ENCODE peak calls at places on chromosomes 16 and 17, in six cellular contexts. B, C, N, D, F and M are unnamed samples.

GRCh38 chr16:81821422-81822128 is 42.5 kb downstream of the PLCG2 start:
- DNase-seq in B (no peak), C (no peak), N (no peak), D (no peak), F (no peak), M (peak; percentile 60)

GRCh38 chr16:49019081-49019633 is 262.5 kb downstream of the CBLN1 start:
- DNase-seq in B (no peak), C (no peak), N (no peak), D (no peak), F (no peak), M (no peak)

GRCh38 chr16:50593410-50594139 is 45.4 kb downstream of the NKD1 start:
- DNase-seq in B (no peak), C (no peak), N (no peak), D (no peak), F (no peak), M (no peak)

GRCh38 chr17:74454197-74455024 is 12.0 kb upstream of the CD300A start:
- DNase-seq in B (peak; percentile 61), C (peak; percentile 62), N (no peak), D (peak; percentile 83), F (peak; percentile 94), M (peak; percentile 59)

GRCh38 chr16:84756830-84757229 is 57.0 kb downstream of the USP10 start:
- DNase-seq in B (no peak), C (no peak), N (no peak), D (no peak), F (no peak), M (no peak)

GRCh38 chr17:11803226-11803625 is 194.0 kb downstream of the ZNF18 start:
- DNase-seq in B (no peak), C (no peak), N (no peak), D (no peak), F (no peak), M (no peak)

GRCh38 chr17:64386412-64387144 is 4.1 kb downstream of the PECAM1 start:
- DNase-seq in B (no peak), C (no peak), N (no peak), D (no peak), F (no peak), M (no peak)

GRCh38 chr16:12092347-12092882 is 115.9 kb downstream of the SNX29 start:
- DNase-seq in B (no peak), C (no peak), N (no peak), D (no peak), F (no peak), M (no peak)

GRCh38 chr17:31582151-31582907 is 190.9 kb downstream of the RAB11FIP4 start:
- DNase-seq in B (no peak), C (no peak), N (peak; percentile 66), D (no peak), F (peak; percentile 70), M (peak; percentile 80)

GRCh38 chr16:11407047-11407982 is 62.1 kb downstream of the RMI2 start:
- DNase-seq in B (peak; percentile 56), C (peak; percentile 65), N (peak; percentile 83), D (peak; percentile 63), F (peak; percentile 58), M (peak; percentile 84)

GRCh38 chr16:29148867-29149272 is 164.0 kb downstream of the LAT start:
- DNase-seq in B (peak; percentile 95), C (no peak), N (peak; percentile 49), D (no peak), F (no peak), M (no peak)

GRCh38 chr17:60473788-60474187 is 51.5 kb downstream of the CHCT1 start:
- DNase-seq in B (no peak), C (no peak), N (no peak), D (no peak), F (no peak), M (no peak)

GRCh38 chr16:27806388-27806787 is 256.4 kb downstream of the KATNIP start:
- DNase-seq in B (no peak), C (no peak), N (no peak), D (no peak), F (no peak), M (no peak)

GRCh38 chr17:76027159-76027839 is at the start of gene EVPL:
- DNase-seq in B (no peak), C (no peak), N (peak; percentile 88), D (peak; percentile 82), F (no peak), M (no peak)

GRCh38 chr17:73437826-73438225 is 126.0 kb upstream of the CDC42EP4 start:
- DNase-seq in B (no peak), C (no peak), N (no peak), D (no peak), F (no peak), M (no peak)

GRCh38 chr17:42394838-42395237 is 6.6 kb upstream of the STAT3 start:
- DNase-seq in B (no peak), C (no peak), N (no peak), D (no peak), F (no peak), M (no peak)

GRCh38 chr17:1010586-1010985 is 13.7 kb downstream of the TIMM22 start:
- DNase-seq in B (no peak), C (no peak), N (no peak), D (no peak), F (no peak), M (no peak)

GRCh38 chr16:8937803-8938202 is 25.9 kb downstream of the USP7 start:
- DNase-seq in B (no peak), C (no peak), N (no peak), D (no peak), F (no peak), M (no peak)

GRCh38 chr17:38428150-38428642 is at the start of gene ARHGAP23:
- DNase-seq in B (no peak), C (no peak), N (peak; percentile 64), D (no peak), F (peak; percentile 77), M (peak; percentile 74)

GRCh38 chr16:68760671-68761275 is 23.7 kb downstream of the CDH1 start:
- DNase-seq in B (no peak), C (no peak), N (no peak), D (no peak), F (no peak), M (peak; percentile 72)

GRCh38 chr17:19546289-19547065 is 12.8 kb downstream of the SLC47A1 start:
- DNase-seq in B (no peak), C (no peak), N (peak; percentile 43), D (peak; percentile 56), F (peak; percentile 41), M (no peak)

GRCh38 chr16:85027349-85027967 is at the start of gene KIAA0513:
- DNase-seq in B (peak; percentile 94), C (peak; percentile 71), N (peak; percentile 97), D (peak; percentile 88), F (peak; percentile 93), M (peak; percentile 99)

GRCh38 chr16:79613009-79613408 is 12.5 kb upstream of the MAF start:
- DNase-seq in B (no peak), C (no peak), N (no peak), D (no peak), F (no peak), M (no peak)

GRCh38 chr16:82701302-82702022 is 74.7 kb downstream of the CDH13 start:
- DNase-seq in B (no peak), C (no peak), N (no peak), D (no peak), F (no peak), M (no peak)

GRCh38 chr17:13962716-13963115 is 106.6 kb upstream of the COX10 start:
- DNase-seq in B (no peak), C (no peak), N (no peak), D (no peak), F (no peak), M (no peak)

GRCh38 chr17:7484067-7484963 is at the start of gene POLR2A:
- DNase-seq in B (peak; percentile 96), C (peak; percentile 92), N (peak; percentile 98), D (peak; percentile 96), F (peak; percentile 98), M (peak; percentile 99)
- TF ChIP-seq CTCF in B (no peak), C (no peak), N (no peak), D (no peak), F (no peak), M (no peak)

GRCh38 chr17:81518113-81518784 is 5.7 kb upstream of the ACTG1 start:
- DNase-seq in B (no peak), C (no peak), N (no peak), D (no peak), F (no peak), M (no peak)

GRCh38 chr17:81517009-81517338 is 4.4 kb upstream of the ACTG1 start:
- DNase-seq in B (no peak), C (no peak), N (no peak), D (no peak), F (no peak), M (no peak)

GRCh38 chr17:81518785-81519283 is 6.2 kb upstream of the ACTG1 start:
- DNase-seq in B (no peak), C (no peak), N (peak; percentile 70), D (no peak), F (no peak), M (peak; percentile 72)

GRCh38 chr17:81516439-81516838 is 3.8 kb upstream of the ACTG1 start:
- DNase-seq in B (no peak), C (no peak), N (no peak), D (no peak), F (no peak), M (no peak)

GRCh38 chr17:81517339-81518112 is 4.9 kb upstream of the ACTG1 start:
- DNase-seq in B (no peak), C (no peak), N (no peak), D (no peak), F (no peak), M (peak; percentile 91)
- TF ChIP-seq CTCF in B (no peak), C (no peak), N (no peak), D (no peak), F (no peak), M (no peak)

DNA sequence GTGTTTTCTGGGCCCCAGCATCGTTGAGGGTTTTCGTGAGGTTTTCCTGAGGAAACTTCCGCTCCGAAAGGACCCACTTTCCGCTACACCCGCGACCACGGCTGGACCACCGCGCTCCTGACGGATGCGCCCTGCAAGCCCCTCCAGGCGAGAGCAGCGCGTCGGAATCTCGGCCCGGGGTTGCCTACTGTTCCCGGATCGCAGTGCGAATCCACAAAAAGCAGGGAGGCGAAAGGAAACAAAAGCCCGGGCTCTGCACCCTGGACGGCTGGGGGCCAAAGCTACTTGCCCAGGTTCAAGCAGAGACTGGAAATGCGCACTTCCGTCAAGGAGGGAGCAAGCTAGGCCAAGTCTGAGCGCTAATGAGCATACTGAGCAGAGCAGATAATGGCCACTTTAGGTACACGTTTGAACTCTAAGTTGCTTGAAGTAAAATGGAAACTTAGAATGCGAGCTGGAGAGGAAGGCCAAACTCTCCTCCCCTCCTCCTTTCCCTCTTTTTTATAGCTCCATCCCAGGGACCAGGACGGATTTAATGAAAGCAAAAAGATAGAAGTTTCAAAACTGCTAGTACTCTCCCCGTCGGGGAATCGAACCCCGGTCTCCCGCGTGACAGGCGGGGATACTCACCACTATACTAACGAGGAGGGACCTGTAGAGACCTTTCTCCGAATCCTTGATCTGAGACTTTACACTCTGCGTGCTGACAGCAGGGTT is 11.4 kb upstream of the AURKB start:
- DNase-seq in B (peak; percentile 87), C (peak; percentile 94), N (peak; percentile 87), D (peak; percentile 95), F (peak; percentile 92), M (peak; percentile 74)
- TF ChIP-seq CTCF in B (no peak), C (no peak), N (no peak), D (no peak), F (no peak), M (no peak)

GRCh38 chr16:75197522-75198134 is 9.3 kb downstream of the CTRB2 start:
- DNase-seq in B (no peak), C (no peak), N (peak; percentile 8), D (no peak), F (no peak), M (no peak)
- TF ChIP-seq CTCF in B (no peak), C (no peak), N (no peak), D (no peak), F (no peak), M (no peak)